ENCODE peak calls at places on chromosomes 11 and 22, in four cellular contexts. U, M, D and C are unnamed samples.
A peak's percentile ranks its signal among the peaks of the same experiment; 100 is the strongest.

GRCh38 chr11:65911682-65912568 is 6.9 kb downstream of the C11orf68 start:
- DNase-seq in U (peak; percentile 34), M (no peak), D (no peak), C (peak; percentile 72)

GRCh38 chr11:17596310-17596669 is 49.2 kb downstream of the OTOG start:
- DNase-seq in U (no peak), M (no peak), D (no peak), C (no peak)

GRCh38 chr22:25085930-25086901 is 113.4 kb upstream of the CRYBB3 start:
- DNase-seq in U (no peak), M (no peak), D (peak; percentile 79), C (no peak)

GRCh38 chr22:26021516-26021915 is 147.7 kb upstream of the SEZ6L start:
- DNase-seq in U (no peak), M (no peak), D (no peak), C (no peak)

GRCh38 chr11:104092744-104093143 is 56.3 kb downstream of the DDI1 start:
- DNase-seq in U (no peak), M (no peak), D (no peak), C (no peak)

GRCh38 chr11:18748766-18749375 is 22.9 kb upstream of the IGSF22 start:
- DNase-seq in U (no peak), M (no peak), D (no peak), C (no peak)

GRCh38 chr22:28019360-28019759 is 100.3 kb upstream of the PITPNB start:
- DNase-seq in U (no peak), M (no peak), D (no peak), C (no peak)

GRCh38 chr22:29344137-29344536 is 28.6 kb upstream of the RASL10A start:
- DNase-seq in U (no peak), M (no peak), D (no peak), C (peak; percentile 86)

GRCh38 chr11:116787786-116788486 is at the start of gene ZPR1:
- DNase-seq in U (peak; percentile 91), M (no peak), D (no peak), C (peak; percentile 56)

GRCh38 chr11:116500002-116500832 is 272.6 kb downstream of the BUD13 start:
- DNase-seq in U (no peak), M (no peak), D (no peak), C (no peak)

GRCh38 chr22:38314140-38314991 is 2.9 kb downstream of the CSNK1E start:
- DNase-seq in U (no peak), M (no peak), D (no peak), C (no peak)

GRCh38 chr11:116813781-116814471 is 9.2 kb downstream of the APOA4 start:
- DNase-seq in U (no peak), M (no peak), D (no peak), C (no peak)

GRCh38 chr11:16895306-16895705 is 118.9 kb downstream of the PLEKHA7 start:
- DNase-seq in U (no peak), M (no peak), D (no peak), C (no peak)

GRCh38 chr11:116428638-116428975 is 344.2 kb downstream of the BUD13 start:
- DNase-seq in U (no peak), M (no peak), D (no peak), C (no peak)

GRCh38 chr11:1867381-1867780 is 14.5 kb downstream of the LSP1 start:
- DNase-seq in U (no peak), M (no peak), D (no peak), C (no peak)

GRCh38 chr11:122103366-122103765 is 12.6 kb downstream of the BLID start:
- DNase-seq in U (no peak), M (no peak), D (no peak), C (no peak)

GRCh38 chr22:50304528-50305392 is 2.7 kb downstream of the PLXNB2 start:
- DNase-seq in U (peak; percentile 64), M (no peak), D (no peak), C (no peak)

GRCh38 chr11:44893250-44894216 is 57.1 kb downstream of the TP53I11 start:
- DNase-seq in U (no peak), M (no peak), D (no peak), C (no peak)
- TF ChIP-seq EGR1 in U (no peak), M (no peak), D (no peak), C (no peak)

GRCh38 chr11:131686836-131687235 is 316.4 kb downstream of the NTM start:
- DNase-seq in U (no peak), M (no peak), D (no peak), C (no peak)
- TF ChIP-seq EGR1 in U (no peak), M (no peak), D (no peak), C (no peak)

GRCh38 chr22:21033895-21034294 is 1.5 kb upstream of the SLC7A4 start:
- DNase-seq in U (no peak), M (no peak), D (no peak), C (no peak)
- TF ChIP-seq EGR1 in U (no peak), M (no peak), D (no peak), C (no peak)

DNA sequence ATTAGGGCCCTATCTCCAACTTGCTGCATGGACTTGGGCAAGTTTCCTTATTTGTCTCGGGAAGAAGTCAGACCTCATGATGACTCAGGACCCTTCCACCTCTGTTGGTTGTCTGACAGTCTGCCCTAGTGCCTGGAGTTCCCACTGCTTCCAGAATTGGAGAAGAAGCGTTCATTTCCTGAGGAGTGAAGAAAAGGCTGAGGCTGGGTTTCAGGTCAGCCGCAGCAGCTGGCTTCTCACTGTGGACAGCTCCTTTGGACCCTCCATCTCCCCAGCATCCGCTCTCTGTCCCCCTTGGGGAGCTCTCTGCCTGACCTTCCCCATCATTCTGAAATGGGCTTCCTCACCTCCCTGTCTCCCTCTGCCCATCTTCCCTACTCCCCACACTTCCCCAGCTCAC is 158.2 kb downstream of the FEZ1 start:
- DNase-seq in U (no peak), M (no peak), D (no peak), C (no peak)
- TF ChIP-seq EGR1 in U (no peak), M (no peak), D (no peak), C (no peak)

DNA sequence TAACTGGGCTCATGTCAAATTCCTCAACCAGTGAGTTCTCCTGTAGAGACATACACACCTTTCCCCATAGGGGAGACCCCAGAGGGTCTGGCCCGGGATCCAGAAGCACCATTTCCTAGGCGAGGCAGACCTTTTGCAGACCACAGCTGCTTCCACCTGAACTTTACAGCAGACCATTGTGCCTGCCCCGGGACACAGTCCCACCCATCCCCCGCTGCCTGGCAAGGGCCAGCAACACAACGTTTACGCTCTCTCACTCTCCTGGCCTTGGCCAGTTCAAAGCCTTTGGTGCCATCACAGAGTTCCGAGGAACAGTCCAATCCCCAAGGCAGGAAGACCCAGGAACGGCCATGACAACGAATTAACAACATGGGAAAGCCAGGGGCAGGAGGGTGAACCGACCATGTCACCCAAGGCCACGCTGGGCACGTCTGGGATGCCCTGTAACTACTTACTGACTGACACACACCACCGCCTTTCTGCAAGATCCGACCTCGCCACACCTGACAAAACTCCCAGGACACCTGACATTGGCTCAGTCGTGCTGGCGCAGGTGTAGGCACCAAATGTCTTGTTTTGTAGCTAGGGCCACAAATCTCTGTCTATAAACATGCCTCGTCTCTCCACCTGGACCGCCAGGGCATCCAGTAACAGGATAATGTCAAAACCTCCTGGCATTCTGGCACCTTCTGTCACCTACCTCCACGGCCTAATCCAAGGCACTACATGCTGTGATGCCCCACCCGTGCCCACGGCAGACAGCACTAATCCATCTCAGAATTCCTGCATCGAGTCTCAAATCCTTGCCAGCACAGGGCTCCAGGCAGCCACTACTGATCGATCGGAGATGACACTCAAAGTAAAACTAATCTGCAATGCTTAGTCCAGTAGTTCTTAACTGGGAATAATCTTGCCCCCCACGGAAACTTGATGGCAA is 51.3 kb downstream of the MYH9 start:
- DNase-seq in U (no peak), M (no peak), D (no peak), C (no peak)
- TF ChIP-seq EGR1 in U (no peak), M (no peak), D (no peak), C (no peak)

DNA sequence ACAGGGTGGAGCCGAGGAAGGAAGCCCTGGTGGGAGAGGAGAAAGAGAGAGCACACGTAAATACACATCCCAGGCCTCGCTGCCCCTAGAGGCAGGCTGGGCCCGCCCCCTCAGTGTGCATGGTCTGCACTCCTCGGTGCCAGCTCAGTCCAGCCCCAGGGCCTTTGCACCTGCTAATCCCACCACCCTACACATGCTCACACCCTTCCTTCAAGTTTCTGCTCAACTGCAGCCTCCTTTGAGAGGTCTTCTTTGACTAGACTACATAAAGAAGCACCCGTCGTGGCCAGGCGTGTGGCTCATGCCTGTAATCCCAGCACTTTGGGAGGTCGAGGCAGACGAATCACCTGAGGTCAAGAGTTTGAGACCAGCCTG is 5.5 kb downstream of the IL2RB start:
- DNase-seq in U (no peak), M (no peak), D (no peak), C (no peak)
- TF ChIP-seq EGR1 in U (no peak), M (no peak), D (no peak), C (no peak)